ENCODE peak calls at places on chromosomes 11 and 22, in six cellular contexts. M, F, N, O, I and P are unnamed samples. For H3K4me1, the result is how much of the 10 kb centered on the place peaks cover.

GRCh38 chr11:26842458-26842841 is 120.6 kb upstream of the SLC5A12 start:
- DNase-seq in I (no peak), N (no peak), F (no peak), O (no peak), M (no peak), P (no peak)

GRCh38 chr11:97739892-97740782 is 1280.6 kb upstream of the CNTN5 start:
- DNase-seq in M (no peak), N (no peak), F (no peak), I (no peak), O (no peak), P (no peak)

GRCh38 chr11:122882809-122883681 is 486 bp downstream of the JHY start:
- DNase-seq in M (peak), O (peak), I (peak), F (peak), N (peak), P (peak)

GRCh38 chr22:41913040-41913719 is 1.7 kb downstream of the SHISA8 start:
- DNase-seq in N (no peak), O (no peak), I (peak), M (no peak), F (peak), P (no peak)

GRCh38 chr11:45450189-45450588 is 164.0 kb upstream of the SYT13 start:
- DNase-seq in N (no peak), M (no peak), F (no peak), O (peak), I (no peak), P (no peak)

GRCh38 chr11:67520856-67521824 is 2.1 kb downstream of the CABP2 start:
- DNase-seq in I (no peak), N (no peak), F (no peak), O (no peak), M (no peak), P (no peak)

GRCh38 chr22:20803696-20804324 is 29.9 kb downstream of the SERPIND1 start:
- DNase-seq in I (no peak), O (no peak), F (no peak), N (peak), M (no peak), P (peak)

GRCh38 chr11:35276396-35276795 is 137.4 kb downstream of the CD44 start:
- DNase-seq in F (peak), I (peak), O (peak), N (peak), M (no peak), P (no peak)

GRCh38 chr11:123194308-123195181 is 503 bp downstream of the CLMP start:
- DNase-seq in I (no peak), N (no peak), M (no peak), O (no peak), F (peak), P (no peak)

GRCh38 chr11:66070604-66071325 is 693 bp downstream of the PACS1 start:
- DNase-seq in M (peak), I (no peak), F (peak), O (peak), N (peak), P (peak)

GRCh38 chr11:114080219-114080618 is 20.7 kb downstream of the ZBTB16 start:
- DNase-seq in N (no peak), O (no peak), M (peak), F (no peak), I (peak), P (peak)

GRCh38 chr22:47192651-47193437 is 430.4 kb downstream of the TBC1D22A start:
- DNase-seq in N (peak), M (peak), I (no peak), F (peak), O (no peak), P (peak)

GRCh38 chr11:59259047-59259446 is 46.3 kb upstream of the MPEG1 start:
- DNase-seq in I (no peak), N (no peak), M (no peak), F (no peak), O (no peak), P (no peak)

GRCh38 chr11:58075781-58076180 is 45.0 kb downstream of the OR6Q1 start:
- DNase-seq in N (no peak), M (no peak), O (no peak), F (no peak), I (no peak), P (no peak)

GRCh38 chr11:64313491-64314145 is 3.7 kb downstream of the TRMT112 start:
- DNase-seq in O (no peak), F (no peak), M (no peak), I (no peak), N (no peak), P (peak)

GRCh38 chr11:116835042-116835772 is 2.2 kb downstream of the APOA1 start:
- DNase-seq in N (peak), F (no peak), O (no peak), M (no peak), I (no peak), P (no peak)

GRCh38 chr11:69936750-69937149 is 117.5 kb upstream of the FGF3 start:
- DNase-seq in O (no peak), N (no peak), I (no peak), M (no peak), F (no peak), P (no peak)

GRCh38 chr11:84164722-84165121 is 878.6 kb upstream of the CCDC90B start:
- DNase-seq in N (no peak), I (no peak), M (no peak), O (no peak), F (no peak), P (no peak)

GRCh38 chr11:27926981-27927481 is 180.9 kb downstream of the KIF18A start:
- DNase-seq in I (no peak), N (no peak), F (no peak), O (no peak), M (no peak), P (no peak)

GRCh38 chr11:126317681-126318641 is 14.1 kb downstream of the DCPS start:
- DNase-seq in N (no peak), F (peak), O (peak), I (no peak), M (no peak), P (peak)

GRCh38 chr11:20022363-20023081 is 137.8 kb downstream of the DBX1 start:
- DNase-seq in M (no peak), N (no peak), O (no peak), I (no peak), F (no peak), P (no peak)

GRCh38 chr11:20020716-20021115 is 139.6 kb downstream of the DBX1 start:
- DNase-seq in F (no peak), N (no peak), O (no peak), I (no peak), M (no peak), P (no peak)

GRCh38 chr11:20021212-20021611 is 139.1 kb downstream of the DBX1 start:
- DNase-seq in I (no peak), N (no peak), O (no peak), F (no peak), M (no peak), P (no peak)

GRCh38 chr11:20021771-20022362 is 138.4 kb downstream of the DBX1 start:
- DNase-seq in F (no peak), I (no peak), M (no peak), O (no peak), N (no peak), P (no peak)

GRCh38 chr11:20020198-20020597 is 140.1 kb downstream of the DBX1 start:
- DNase-seq in O (no peak), N (no peak), F (no peak), M (no peak), I (no peak), P (no peak)
- H3K4me1 ChIP-seq in O (under half), N (under half), F (under half), M (under half), I (under half), P (under half)

GRCh38 chr22:19758896-19759458 is 1.6 kb upstream of the TBX1 start:
- DNase-seq in I (no peak), N (no peak), F (no peak), O (no peak), M (no peak), P (no peak)
- H3K4me1 ChIP-seq in I (under half), N (under half), F (under half), O (under half), M (under half), P (under half)

GRCh38 chr11:12117200-12117995 is 7.0 kb downstream of the MICAL2 start:
- DNase-seq in M (no peak), N (no peak), O (no peak), F (no peak), I (no peak), P (no peak)
- H3K4me1 ChIP-seq in M (under half), N (under half), O (under half), F (under half), I (under half), P (half or more)

GRCh38 chr11:61779666-61780525 is 12.5 kb downstream of the TMEM258 start:
- DNase-seq in N (no peak), F (no peak), I (no peak), O (no peak), M (no peak), P (no peak)

GRCh38 chr11:61778357-61778886 is 14.0 kb downstream of the TMEM258 start:
- DNase-seq in O (no peak), M (no peak), F (no peak), N (no peak), I (no peak), P (no peak)

GRCh38 chr11:61777234-61778090 is 14.9 kb downstream of the TMEM258 start:
- DNase-seq in N (peak), O (no peak), M (peak), I (peak), F (peak), P (peak)

GRCh38 chr11:61780581-61781162 is 11.7 kb downstream of the TMEM258 start:
- DNase-seq in N (no peak), F (no peak), O (no peak), M (no peak), I (no peak), P (peak)

GRCh38 chr11:61778920-61779650 is 13.3 kb downstream of the TMEM258 start:
- DNase-seq in M (no peak), N (no peak), F (no peak), O (no peak), I (no peak), P (no peak)
- H3K4me1 ChIP-seq in M (under half), N (under half), F (under half), O (under half), I (under half), P (under half)

GRCh38 chr22:29814003-29814402 is 24.1 kb downstream of the ASCC2 start:
- DNase-seq in I (no peak), N (peak), O (no peak), F (no peak), M (no peak), P (no peak)

GRCh38 chr22:29816128-29816527 is 21.9 kb downstream of the ASCC2 start:
- DNase-seq in F (peak), O (no peak), M (no peak), I (no peak), N (peak), P (peak)

GRCh38 chr22:29816980-29817379 is 21.1 kb downstream of the ASCC2 start:
- DNase-seq in I (no peak), N (no peak), M (no peak), F (no peak), O (peak), P (no peak)

GRCh38 chr22:29816539-29816938 is 21.5 kb downstream of the ASCC2 start:
- DNase-seq in F (no peak), I (no peak), N (no peak), M (no peak), O (no peak), P (no peak)

GRCh38 chr22:29815580-29815979 is 22.5 kb downstream of the ASCC2 start:
- DNase-seq in M (no peak), N (no peak), O (no peak), F (no peak), I (no peak), P (no peak)
- H3K4me1 ChIP-seq in M (under half), N (half or more), O (under half), F (under half), I (under half), P (under half)

GRCh38 chr22:24694971-24695928 is 79.3 kb downstream of the PIWIL3 start:
- DNase-seq in F (no peak), N (no peak), I (no peak), O (no peak), M (no peak), P (no peak)

GRCh38 chr22:24696551-24697001 is 77.9 kb downstream of the PIWIL3 start:
- DNase-seq in N (no peak), O (no peak), I (no peak), F (no peak), M (no peak), P (peak)

GRCh38 chr22:24695958-24696511 is 78.5 kb downstream of the PIWIL3 start:
- DNase-seq in M (no peak), N (no peak), I (no peak), F (no peak), O (no peak), P (no peak)

GRCh38 chr22:24697141-24697540 is 77.4 kb downstream of the PIWIL3 start:
- DNase-seq in O (no peak), M (no peak), F (no peak), I (no peak), N (no peak), P (no peak)

DNA sequence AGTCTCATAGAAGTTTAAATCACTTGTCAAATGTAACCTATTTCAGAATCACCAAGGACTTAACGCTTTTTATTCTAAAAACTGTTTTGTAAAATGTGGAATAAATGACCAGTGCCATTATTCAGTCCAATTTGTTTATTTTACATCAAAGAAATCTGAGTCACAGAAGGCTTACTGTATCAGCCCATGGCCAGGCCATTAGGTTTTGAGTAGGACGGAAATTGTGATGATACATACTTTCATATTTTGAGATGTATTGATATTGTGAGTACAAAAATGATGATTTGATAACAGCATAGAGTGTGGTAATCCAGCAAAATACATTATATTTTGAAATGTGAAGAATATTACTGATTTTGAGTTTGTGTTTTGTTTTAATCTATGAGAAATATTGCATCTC is 81.2 kb downstream of the PIWIL3 start:
- DNase-seq in N (no peak), O (no peak), M (no peak), F (no peak), I (no peak), P (no peak)
- H3K4me1 ChIP-seq in N (under half), O (under half), M (under half), F (under half), I (under half), P (under half)

GRCh38 chr22:19761022-19761499 is 483 bp downstream of the TBX1 start:
- DNase-seq in I (no peak), N (no peak), M (no peak), F (no peak), O (no peak), P (no peak)

GRCh38 chr22:19759459-19759993 is 1.1 kb upstream of the TBX1 start:
- DNase-seq in M (no peak), O (no peak), N (no peak), I (no peak), F (no peak), P (no peak)

GRCh38 chr22:19761500-19762314 is 1.1 kb downstream of the TBX1 start:
- DNase-seq in N (no peak), M (no peak), F (no peak), O (no peak), I (no peak), P (no peak)

GRCh38 chr22:19760652-19761002 is at the start of gene TBX1:
- DNase-seq in O (no peak), M (no peak), I (no peak), N (no peak), F (no peak), P (no peak)

DNA sequence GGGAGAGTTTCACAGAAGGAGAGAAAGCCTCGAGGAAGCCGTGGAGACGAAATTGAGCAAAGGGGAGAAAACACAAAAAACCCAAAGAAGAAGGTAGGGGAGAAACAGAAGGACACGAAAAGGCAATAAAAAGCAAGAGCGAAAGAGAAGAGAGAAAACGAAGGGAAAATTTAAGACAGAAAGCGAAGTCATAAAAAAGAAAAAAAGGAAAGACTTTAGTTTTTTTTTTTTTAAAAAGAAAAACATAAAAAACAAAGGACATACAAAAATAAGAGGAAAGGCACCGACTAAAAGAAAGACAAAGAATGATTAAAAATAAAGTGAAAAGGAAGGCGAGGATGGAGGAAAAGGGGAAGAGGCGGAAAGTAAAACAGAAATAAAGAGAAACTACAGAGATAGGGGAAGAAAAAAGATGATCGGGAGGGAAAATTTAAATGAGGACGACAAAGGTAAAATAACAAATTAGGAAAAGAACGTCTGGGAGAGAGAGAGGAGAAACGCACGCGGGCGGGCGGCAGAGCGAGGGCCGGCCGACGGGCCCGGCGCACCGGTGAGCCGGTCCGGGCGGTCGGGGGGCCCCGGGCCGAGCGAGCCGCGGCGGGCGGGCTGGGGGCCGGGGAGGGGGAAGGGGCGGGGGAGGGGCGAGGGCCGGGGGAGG is 455 bp upstream of the TBX1 start:
- DNase-seq in O (no peak), I (no peak), M (no peak), F (no peak), N (no peak), P (no peak)
- H3K4me1 ChIP-seq in O (under half), I (under half), M (under half), F (under half), N (under half), P (under half)

GRCh38 chr11:110044226-110044968 is 48.8 kb upstream of the ZC3H12C start:
- DNase-seq in I (no peak), M (no peak), F (no peak), N (no peak), O (no peak), P (no peak)

GRCh38 chr11:110053848-110054414 is 39.3 kb upstream of the ZC3H12C start:
- DNase-seq in F (no peak), M (no peak), O (no peak), N (no peak), I (no peak), P (no peak)

GRCh38 chr11:110046759-110047386 is 46.3 kb upstream of the ZC3H12C start:
- DNase-seq in O (no peak), N (no peak), F (no peak), I (no peak), M (no peak), P (no peak)

GRCh38 chr11:110050201-110050506 is 43.0 kb upstream of the ZC3H12C start:
- DNase-seq in O (no peak), M (no peak), F (no peak), I (peak), N (no peak), P (no peak)

DNA sequence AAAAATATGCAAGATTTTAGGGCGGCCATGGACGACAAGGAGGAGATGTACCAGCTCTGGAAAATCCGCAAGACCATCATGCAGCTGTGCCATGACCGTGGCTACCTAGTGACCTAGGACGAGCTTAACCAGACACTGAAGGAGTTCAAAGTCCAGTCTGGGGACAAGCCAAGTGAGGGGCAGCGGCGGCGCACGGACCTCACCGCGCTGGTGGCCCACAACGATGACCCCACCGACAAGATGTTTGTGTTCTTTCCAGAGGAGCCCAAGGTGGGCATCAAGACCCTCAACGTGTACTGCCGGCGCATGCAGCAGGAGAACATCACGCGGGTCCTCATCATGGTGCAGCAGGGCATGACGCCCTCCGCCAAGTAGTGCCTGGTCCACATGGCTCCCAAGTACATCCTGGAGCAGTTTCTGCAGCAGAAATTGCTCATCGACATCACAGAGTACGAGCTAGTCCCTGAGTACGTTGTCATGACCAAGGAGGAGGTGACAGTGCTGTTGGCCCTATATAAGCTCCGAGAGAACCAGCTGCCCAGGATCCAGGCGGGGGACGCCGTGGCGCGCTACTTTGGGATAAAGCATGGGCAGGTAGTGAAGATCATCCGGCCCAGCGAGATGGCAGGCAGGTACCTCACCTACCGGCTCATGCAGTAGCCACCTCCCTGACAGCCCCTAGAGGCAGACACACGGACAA is 43.5 kb upstream of the ZC3H12C start:
- DNase-seq in I (peak), O (no peak), F (no peak), N (no peak), M (no peak), P (peak)
- H3K4me1 ChIP-seq in I (under half), O (under half), F (under half), N (under half), M (under half), P (under half)

DNA sequence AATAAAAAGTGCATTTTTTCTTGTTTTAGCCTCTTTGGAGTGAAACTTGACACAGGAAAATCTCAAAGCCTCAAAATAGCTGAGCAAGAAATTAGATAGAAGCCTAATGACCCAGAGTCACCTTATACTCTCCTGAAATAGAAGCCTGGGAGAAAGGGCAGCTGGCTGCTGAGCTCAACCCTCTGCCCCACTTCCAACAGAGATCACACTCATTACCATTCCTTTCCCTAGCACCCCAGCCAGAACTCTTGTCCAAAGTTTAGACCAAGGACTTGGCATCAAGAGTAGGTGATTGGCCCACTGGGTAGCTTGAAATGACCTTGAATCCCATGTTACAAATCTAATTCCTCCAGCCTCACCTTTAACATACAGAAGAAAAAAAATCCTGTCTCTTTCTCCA is 62.7 kb upstream of the AMOTL1 start:
- DNase-seq in M (no peak), O (no peak), N (no peak), I (no peak), F (no peak), P (peak)
- H3K4me1 ChIP-seq in M (under half), O (under half), N (under half), I (under half), F (under half), P (under half)

GRCh38 chr11:77126156-77126775 is 1.8 kb upstream of the MYO7A start:
- DNase-seq in O (no peak), F (no peak), I (no peak), M (no peak), N (no peak), P (no peak)

GRCh38 chr11:77125695-77126094 is 2.4 kb upstream of the MYO7A start:
- DNase-seq in F (no peak), M (no peak), O (no peak), I (no peak), N (no peak), P (no peak)

GRCh38 chr11:77124041-77124440 is 4.0 kb upstream of the MYO7A start:
- DNase-seq in F (no peak), M (no peak), O (no peak), I (no peak), N (no peak), P (no peak)

GRCh38 chr11:77124488-77124887 is 3.6 kb upstream of the MYO7A start:
- DNase-seq in F (no peak), N (no peak), O (no peak), M (no peak), I (no peak), P (no peak)

GRCh38 chr11:77125191-77125590 is 2.9 kb upstream of the MYO7A start:
- DNase-seq in I (no peak), F (no peak), O (no peak), N (no peak), M (no peak), P (no peak)
- H3K4me1 ChIP-seq in I (under half), F (under half), O (under half), N (under half), M (under half), P (under half)